ENCODE peak calls at places on chromosomes 4 and X, in four cellular contexts. One of them, this sample, is unnamed.

GRCh38 chr4:78369691-78370090 is 181.9 kb upstream of the ANXA3 start:
- DNase-seq in HepG2: no peak
- DNase-seq in K562: no peak
- DNase-seq in WTC11: peak; percentile 52
- DNase-seq in this sample: no peak

GRCh38 chrX:10350991-10351390 is 194.2 kb downstream of the CLCN4 start:
- DNase-seq in WTC11: no peak
- DNase-seq in HepG2: no peak
- DNase-seq in K562: no peak
- DNase-seq in this sample: no peak

GRCh38 chr4:41859106-41859505 is 76.1 kb upstream of the TMEM33 start:
- DNase-seq in K562: no peak
- DNase-seq in HepG2: no peak
- DNase-seq in WTC11: no peak
- DNase-seq in this sample: no peak

GRCh38 chrX:21373637-21374162 is 518 bp upstream of the CNKSR2 start:
- DNase-seq in WTC11: no peak
- DNase-seq in HepG2: no peak
- DNase-seq in K562: no peak
- DNase-seq in this sample: no peak

GRCh38 chrX:133859860-133860259 is 125.5 kb downstream of the GPC3 start:
- DNase-seq in WTC11: no peak
- DNase-seq in HepG2: no peak
- DNase-seq in K562: no peak
- DNase-seq in this sample: no peak

GRCh38 chr4:4361883-4362282 is 25.0 kb upstream of the NSG1 start:
- DNase-seq in WTC11: no peak
- DNase-seq in K562: no peak
- DNase-seq in HepG2: no peak
- DNase-seq in this sample: no peak

GRCh38 chrX:8235026-8235425 is 64.0 kb upstream of the VCX2 start:
- DNase-seq in K562: no peak
- DNase-seq in HepG2: no peak
- DNase-seq in WTC11: no peak
- DNase-seq in this sample: no peak

GRCh38 chr4:31246856-31247255 is 526.7 kb downstream of the PCDH7 start:
- DNase-seq in HepG2: no peak
- DNase-seq in K562: no peak
- DNase-seq in WTC11: no peak
- DNase-seq in this sample: no peak

GRCh38 chrX:53022381-53022780 is 26.2 kb upstream of the GPR173 start:
- DNase-seq in HepG2: no peak
- DNase-seq in WTC11: no peak
- DNase-seq in K562: no peak
- DNase-seq in this sample: no peak

GRCh38 chr4:123588631-123589223 is 192.1 kb downstream of the SPRY1 start:
- DNase-seq in WTC11: no peak
- DNase-seq in K562: peak; percentile 23
- DNase-seq in HepG2: peak; percentile 86
- DNase-seq in this sample: peak; percentile 20

GRCh38 chrX:119118780-119119395 is 8.7 kb downstream of the KIAA1210 start:
- DNase-seq in WTC11: peak; percentile 74
- DNase-seq in K562: peak; percentile 53
- DNase-seq in HepG2: peak; percentile 17
- DNase-seq in this sample: peak; percentile 85

GRCh38 chr4:87567191-87567590 is 38.0 kb upstream of the SPARCL1 start:
- DNase-seq in K562: no peak
- DNase-seq in WTC11: no peak
- DNase-seq in HepG2: no peak
- DNase-seq in this sample: no peak

GRCh38 chr4:63618883-63619573 is 790.2 kb downstream of the TECRL start:
- DNase-seq in HepG2: no peak
- DNase-seq in K562: no peak
- DNase-seq in WTC11: no peak
- DNase-seq in this sample: no peak

GRCh38 chrX:7132335-7133035 is 15.0 kb upstream of the STS start:
- DNase-seq in WTC11: peak; percentile 52
- DNase-seq in HepG2: peak; percentile 80
- DNase-seq in K562: peak; percentile 87
- DNase-seq in this sample: peak; percentile 6

GRCh38 chrX:38636949-38637819 is 75.8 kb downstream of the TSPAN7 start:
- DNase-seq in HepG2: peak; percentile 82
- DNase-seq in K562: no peak
- DNase-seq in WTC11: no peak
- DNase-seq in this sample: no peak

GRCh38 chr4:146155152-146155724 is 20.3 kb upstream of the LSM6 start:
- DNase-seq in WTC11: no peak
- DNase-seq in K562: no peak
- DNase-seq in HepG2: no peak
- DNase-seq in this sample: no peak

GRCh38 chr4:184812651-184813181 is 13.1 kb downstream of the ACSL1 start:
- DNase-seq in WTC11: no peak
- DNase-seq in K562: no peak
- DNase-seq in HepG2: no peak
- DNase-seq in this sample: no peak

GRCh38 chr4:8035371-8035780 is 95.7 kb upstream of the AFAP1 start:
- DNase-seq in K562: no peak
- DNase-seq in HepG2: no peak
- DNase-seq in WTC11: no peak
- DNase-seq in this sample: no peak

GRCh38 chr4:2820216-2820982 is 23.2 kb upstream of the ADD1 start:
- DNase-seq in WTC11: no peak
- DNase-seq in K562: no peak
- DNase-seq in HepG2: no peak
- DNase-seq in this sample: no peak

GRCh38 chrX:12327836-12328235 is 189.6 kb downstream of the FRMPD4 start:
- DNase-seq in K562: no peak
- DNase-seq in HepG2: no peak
- DNase-seq in WTC11: no peak
- DNase-seq in this sample: no peak

DNA sequence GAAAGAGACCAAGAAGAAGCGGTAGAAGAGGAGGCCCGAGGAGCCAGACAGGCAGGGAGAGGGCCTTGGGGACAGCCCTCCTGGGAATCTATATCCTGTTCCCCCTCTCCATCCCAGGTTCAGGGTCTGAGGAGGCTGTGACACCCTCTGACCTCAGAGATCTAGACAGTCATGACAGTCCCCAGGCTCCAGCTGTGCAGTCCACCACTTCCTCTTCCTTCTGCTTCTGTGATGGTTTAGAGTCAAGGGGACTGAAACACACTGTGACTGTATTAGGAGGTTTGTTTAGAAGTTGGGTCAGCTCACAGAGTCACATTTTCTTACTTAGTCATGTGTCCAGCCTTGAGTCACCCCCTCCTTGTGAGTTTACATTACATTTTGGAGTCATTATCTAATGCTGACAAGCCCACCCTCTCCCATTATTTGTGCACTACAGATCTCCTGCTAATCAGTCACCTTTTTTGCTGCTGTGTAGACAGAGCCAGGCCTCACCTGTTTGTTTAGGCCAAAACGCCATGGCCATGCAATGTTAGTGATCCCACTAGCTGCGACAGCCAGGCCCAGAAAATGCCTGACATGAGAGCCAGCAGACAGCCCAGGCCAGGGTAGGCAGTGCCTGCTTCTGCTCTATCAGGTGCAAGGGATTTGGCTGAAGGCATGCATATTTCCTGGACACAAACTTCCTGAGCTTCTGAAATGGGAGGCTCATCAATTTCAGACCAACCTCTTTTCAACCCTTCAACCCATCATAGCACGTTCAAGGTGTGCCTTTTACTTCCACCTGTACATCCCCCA is 26.0 kb downstream of the MANBA start:
- DNase-seq in K562: peak; percentile 59
- DNase-seq in HepG2: peak; percentile 65
- DNase-seq in WTC11: no peak
- DNase-seq in this sample: no peak
- TF ChIP-seq SP1 in K562: no peak
- TF ChIP-seq SP1 in HepG2: no peak
- TF ChIP-seq SP1 in WTC11: no peak
- TF ChIP-seq SP1 in this sample: no peak

GRCh38 chr4:164204434-164204833 is 549.5 kb upstream of the SMIM31 start:
- DNase-seq in WTC11: no peak
- DNase-seq in HepG2: peak; percentile 1
- DNase-seq in K562: no peak
- DNase-seq in this sample: no peak
- TF ChIP-seq ELF4 in WTC11: no peak
- TF ChIP-seq ELF4 in HepG2: no peak
- TF ChIP-seq ELF4 in K562: no peak
- TF ChIP-seq ELF4 in this sample: no peak

GRCh38 chr4:89129080-89129640 is 17.8 kb downstream of the TIGD2 start:
- DNase-seq in HepG2: peak; percentile 46
- DNase-seq in WTC11: no peak
- DNase-seq in K562: no peak
- DNase-seq in this sample: no peak
- TF ChIP-seq SP1 in HepG2: no peak
- TF ChIP-seq SP1 in WTC11: no peak
- TF ChIP-seq SP1 in K562: no peak
- TF ChIP-seq SP1 in this sample: no peak

DNA sequence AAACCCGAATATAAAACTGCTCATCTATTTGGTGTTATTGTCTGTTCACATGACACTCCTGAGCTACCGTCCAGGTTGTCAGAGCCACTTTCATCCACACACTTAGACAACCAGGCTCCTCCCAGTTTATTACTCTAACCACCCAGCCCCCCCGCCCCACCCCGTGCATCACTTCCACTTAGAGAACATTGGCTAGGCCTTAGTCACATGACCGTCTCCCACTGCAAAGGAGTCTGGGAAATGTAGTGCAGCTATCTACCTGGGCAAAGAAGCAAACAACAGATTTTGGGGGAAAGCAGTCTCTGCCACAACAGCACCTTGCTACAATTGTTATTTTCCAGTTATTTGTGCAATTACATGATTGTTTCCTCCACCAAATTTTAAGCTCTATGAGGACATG is 57.6 kb upstream of the RBPJ start:
- DNase-seq in WTC11: peak; percentile 31
- DNase-seq in K562: peak; percentile 76
- DNase-seq in HepG2: no peak
- DNase-seq in this sample: peak; percentile 53
- TF ChIP-seq ELF4 in WTC11: no peak
- TF ChIP-seq ELF4 in K562: no peak
- TF ChIP-seq ELF4 in HepG2: no peak
- TF ChIP-seq ELF4 in this sample: no peak

DNA sequence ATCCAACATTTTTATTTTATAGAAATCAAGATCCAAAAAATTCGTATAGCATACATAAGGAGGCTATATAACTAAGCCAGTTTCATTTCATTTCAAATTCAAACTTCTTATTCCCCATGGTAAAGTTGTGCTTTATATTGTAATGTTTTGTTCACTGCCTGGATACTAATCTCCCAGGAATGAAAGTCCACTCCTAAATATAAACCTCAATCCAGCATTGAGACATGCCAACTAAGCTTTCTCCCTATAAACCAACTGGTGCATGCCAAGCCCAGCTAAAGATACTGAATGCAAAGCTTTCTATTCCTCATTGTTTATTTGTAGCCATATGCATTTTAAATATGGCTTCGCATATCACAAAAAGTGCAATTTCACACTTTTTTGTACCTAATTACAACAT is 63.8 kb upstream of the INPP4B start:
- DNase-seq in K562: no peak
- DNase-seq in HepG2: no peak
- DNase-seq in WTC11: no peak
- DNase-seq in this sample: no peak
- TF ChIP-seq SP1 in K562: no peak
- TF ChIP-seq SP1 in HepG2: no peak
- TF ChIP-seq SP1 in WTC11: no peak
- TF ChIP-seq SP1 in this sample: no peak

GRCh38 chr4:100981447-100982204 is 365.7 kb downstream of the PPP3CA start:
- DNase-seq in WTC11: no peak
- DNase-seq in K562: no peak
- DNase-seq in HepG2: no peak
- DNase-seq in this sample: no peak
- TF ChIP-seq ELF4 in WTC11: no peak
- TF ChIP-seq ELF4 in K562: no peak
- TF ChIP-seq ELF4 in HepG2: no peak
- TF ChIP-seq ELF4 in this sample: no peak

GRCh38 chrX:154457491-154458115 is 478 bp upstream of the PLXNA3 start:
- DNase-seq in HepG2: no peak
- DNase-seq in K562: peak; percentile 73
- DNase-seq in WTC11: peak; percentile 71
- DNase-seq in this sample: peak; percentile 62
- TF ChIP-seq SP1 in HepG2: no peak
- TF ChIP-seq SP1 in K562: no peak
- TF ChIP-seq SP1 in WTC11: no peak
- TF ChIP-seq SP1 in this sample: no peak

DNA sequence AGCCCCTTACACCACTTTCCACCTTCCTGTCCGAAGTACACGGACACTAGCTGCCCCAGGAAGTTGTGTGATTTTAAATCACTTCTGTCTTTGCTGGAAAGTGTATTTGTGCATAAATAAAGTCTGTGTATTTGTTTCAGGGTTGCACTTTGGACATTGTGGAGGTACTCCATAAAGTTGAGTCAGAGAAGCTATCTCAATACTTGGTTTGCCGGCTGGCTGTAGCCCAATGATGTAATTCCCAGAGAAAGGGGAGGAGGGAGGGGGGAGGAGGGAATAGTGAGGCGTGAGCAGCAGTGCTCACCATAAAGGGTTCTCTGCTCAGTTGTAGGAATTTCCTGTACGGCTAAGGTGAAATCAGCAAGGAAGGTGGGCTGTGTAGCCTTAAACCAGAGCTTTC is 7.5 kb downstream of the APEX2 start:
- DNase-seq in K562: no peak
- DNase-seq in HepG2: peak; percentile 73
- DNase-seq in WTC11: no peak
- DNase-seq in this sample: no peak
- TF ChIP-seq ELF4 in K562: no peak
- TF ChIP-seq ELF4 in HepG2: no peak
- TF ChIP-seq ELF4 in WTC11: no peak
- TF ChIP-seq ELF4 in this sample: no peak

DNA sequence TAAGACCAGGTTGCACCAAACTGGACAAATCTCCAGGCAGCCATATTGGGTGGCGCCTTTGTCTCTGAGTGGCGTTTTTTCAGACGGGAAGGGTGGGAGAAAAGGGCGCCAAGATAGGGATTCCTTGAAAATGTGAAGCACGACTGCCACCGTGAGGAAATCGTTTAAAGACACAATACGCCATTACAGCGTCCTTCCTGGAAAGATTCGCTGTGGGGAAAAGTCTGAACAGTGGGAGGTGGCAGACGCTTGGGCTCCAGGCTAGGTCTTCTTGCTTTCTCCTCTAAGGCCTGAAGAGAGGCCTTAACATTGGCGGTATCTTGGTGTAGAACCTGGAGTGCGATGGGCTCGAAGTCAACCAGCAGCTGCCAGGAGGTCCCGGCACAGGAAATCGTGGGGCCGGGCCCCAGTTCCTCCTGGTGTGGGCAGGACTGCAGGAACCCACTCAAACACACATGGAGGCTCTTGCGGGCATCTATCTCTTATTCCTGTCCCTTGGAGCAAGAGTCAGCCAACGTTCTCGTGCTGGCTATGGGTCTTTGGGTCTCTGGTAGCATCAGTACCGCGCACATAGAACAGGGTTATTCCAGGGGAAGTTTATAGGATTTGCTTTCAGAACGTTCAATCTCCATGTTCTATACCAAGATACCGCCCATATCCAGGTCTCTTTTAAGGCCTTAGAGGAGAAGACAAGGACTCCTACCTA is 208.8 kb downstream of the OR13H1 start:
- DNase-seq in WTC11: no peak
- DNase-seq in HepG2: no peak
- DNase-seq in K562: no peak
- DNase-seq in this sample: no peak
- TF ChIP-seq SP1 in WTC11: no peak
- TF ChIP-seq SP1 in HepG2: no peak
- TF ChIP-seq SP1 in K562: no peak
- TF ChIP-seq SP1 in this sample: no peak

This sample was measured in HEK293T.